ENCODE peak calls at places on chromosomes 6 and 20, in four cellular contexts. Q, B, L and V are unnamed samples.

GRCh38 chr6:83057705-83058321 is 7.8 kb downstream of the UBE3D start:
- DNase-seq in Q (peak; percentile 51), L (peak; percentile 64), B (peak; percentile 70), V (peak; percentile 22)

GRCh38 chr20:22703843-22704242 is 119.5 kb upstream of the FOXA2 start:
- DNase-seq in Q (no peak), L (no peak), B (no peak), V (no peak)

GRCh38 chr6:136526196-136526930 is 23.9 kb downstream of the MAP7 start:
- DNase-seq in L (peak; percentile 55), B (peak; percentile 77), Q (peak; percentile 56), V (peak; percentile 45)

GRCh38 chr6:154508573-154509375 is 1.7 kb downstream of the CNKSR3 start:
- DNase-seq in B (no peak), L (no peak), Q (no peak), V (no peak)

GRCh38 chr6:148857817-148858390 is 111.1 kb downstream of the UST start:
- DNase-seq in L (peak; percentile 42), Q (no peak), B (no peak), V (peak; percentile 73)

GRCh38 chr6:46204880-46205650 is 34.3 kb upstream of the ENPP5 start:
- DNase-seq in L (no peak), B (no peak), Q (no peak), V (no peak)

GRCh38 chr20:50957798-50958732 is at the start of gene DPM1:
- DNase-seq in B (peak; percentile 94), Q (peak; percentile 86), L (peak; percentile 28), V (peak; percentile 9)

GRCh38 chr20:43748274-43748673 is 21.5 kb upstream of the GTSF1L start:
- DNase-seq in B (no peak), L (peak; percentile 39), Q (no peak), V (no peak)

GRCh38 chr6:37162740-37163139 is 7.2 kb upstream of the PIM1 start:
- DNase-seq in Q (no peak), L (no peak), B (no peak), V (no peak)

GRCh38 chr6:36353411-36353915 is 16.8 kb upstream of the BNIP5 start:
- DNase-seq in Q (no peak), B (no peak), L (peak; percentile 52), V (no peak)

GRCh38 chr6:168541307-168541706 is 100.3 kb downstream of the SMOC2 start:
- DNase-seq in B (no peak), Q (no peak), L (peak; percentile 79), V (no peak)

GRCh38 chr6:100234625-100235024 is 230.1 kb downstream of the SIM1 start:
- DNase-seq in B (no peak), L (no peak), Q (no peak), V (no peak)

GRCh38 chr20:37295001-37295400 is 5.5 kb downstream of the MANBAL start:
- DNase-seq in B (no peak), L (peak; percentile 95), Q (no peak), V (peak; percentile 99)

GRCh38 chr6:137115653-137116052 is 57.8 kb downstream of the IL22RA2 start:
- DNase-seq in B (no peak), Q (no peak), L (no peak), V (no peak)

GRCh38 chr6:34315780-34316179 is 67.0 kb upstream of the SMIM29 start:
- DNase-seq in B (no peak), L (no peak), Q (no peak), V (no peak)

GRCh38 chr20:45044601-45045000 is 56.3 kb downstream of the KCNS1 start:
- DNase-seq in B (no peak), Q (no peak), L (no peak), V (no peak)

GRCh38 chr6:88573971-88574370 is 389.4 kb downstream of the RNGTT start:
- DNase-seq in Q (no peak), B (peak; percentile 80), L (no peak), V (no peak)

GRCh38 chr6:145704153-145704781 is 31.1 kb downstream of the EPM2A start:
- DNase-seq in Q (no peak), B (no peak), L (peak; percentile 55), V (peak; percentile 6)
- TF ChIP-seq CTCF in Q (peak; percentile 79), B (peak; percentile 65), L (peak; percentile 47), V (peak; percentile 93)

GRCh38 chr20:2207770-2208097 is 88.1 kb upstream of the TGM3 start:
- DNase-seq in L (no peak), B (no peak), Q (no peak), V (no peak)
- TF ChIP-seq CTCF in L (no peak), B (no peak), Q (no peak), V (peak; percentile 56)

DNA sequence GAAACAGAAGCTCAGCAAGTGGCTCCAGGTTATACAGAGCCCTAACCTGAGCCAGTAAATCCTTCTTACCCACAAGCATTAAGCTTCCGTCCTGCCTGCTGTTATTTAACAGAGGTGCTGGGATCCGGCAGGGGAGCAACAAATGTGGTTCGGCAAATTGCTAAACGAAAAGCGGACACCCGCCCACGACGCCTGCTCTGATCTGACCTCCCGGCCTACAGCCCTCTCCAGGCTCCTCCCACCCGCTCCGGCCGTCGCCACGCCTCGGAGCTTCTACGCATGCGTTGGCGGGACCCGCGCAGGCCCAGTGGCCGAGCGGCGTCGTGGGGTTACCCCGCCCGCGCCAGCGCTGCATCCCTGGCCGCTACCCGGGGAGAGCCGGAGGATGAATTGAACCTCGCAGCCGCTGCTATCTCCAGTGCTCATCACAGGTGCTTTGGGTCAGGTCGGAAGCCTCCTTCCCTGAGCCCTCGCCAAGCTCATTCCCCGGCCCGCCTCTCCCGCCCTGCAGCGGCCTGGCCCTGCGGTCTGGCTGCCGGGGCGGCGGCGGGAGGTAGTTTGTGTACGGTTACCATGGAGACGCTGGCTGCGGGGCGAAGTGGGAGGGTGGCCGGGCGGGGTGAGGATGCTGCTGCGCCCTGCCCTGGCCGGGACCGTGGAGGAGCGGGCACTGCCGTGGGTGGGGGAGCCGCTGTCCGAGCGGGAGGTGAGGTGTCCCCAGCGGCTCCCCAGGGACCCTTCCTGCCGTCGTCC is at the start of gene ARMC2:
- DNase-seq in B (peak; percentile 96), Q (peak; percentile 94), L (peak; percentile 83), V (peak; percentile 84)
- TF ChIP-seq CTCF in B (no peak), Q (no peak), L (no peak), V (no peak)

DNA sequence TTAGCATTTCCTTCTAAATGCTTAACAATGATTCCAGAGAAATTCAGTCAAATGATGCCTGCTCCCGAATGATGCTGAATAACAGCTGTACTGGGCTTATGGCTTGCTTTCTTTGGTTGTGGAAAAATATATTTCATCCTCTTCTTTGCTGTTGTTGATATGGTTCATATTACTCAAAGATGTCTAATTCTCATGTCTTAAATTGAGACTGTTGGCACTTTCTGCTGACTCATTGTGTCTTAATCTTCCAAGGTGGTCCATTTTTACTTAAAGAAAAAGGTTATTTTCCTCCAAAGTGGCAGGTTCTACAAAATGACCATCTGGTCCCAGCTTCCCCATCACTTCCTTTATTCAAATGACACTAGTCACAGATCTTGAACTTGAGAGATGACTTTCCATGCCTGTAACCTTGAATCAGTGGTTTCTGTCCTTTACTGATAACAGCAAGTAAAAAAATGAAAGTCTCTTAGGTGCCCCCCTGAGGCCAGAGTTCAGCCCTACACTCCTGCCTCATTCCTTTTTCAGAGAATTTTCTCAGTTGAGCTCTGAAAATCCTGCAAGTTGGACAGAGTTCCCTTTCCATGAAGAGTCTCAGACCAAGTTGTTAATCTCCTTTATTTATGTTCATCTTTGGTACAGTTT is 6.9 kb downstream of the SNAP25 start:
- DNase-seq in L (no peak), B (peak; percentile 39), Q (no peak), V (no peak)
- TF ChIP-seq CTCF in L (no peak), B (peak; percentile 63), Q (no peak), V (peak; percentile 27)

GRCh38 chr6:122400121-122400450 is 634 bp downstream of the HSF2 start:
- DNase-seq in L (peak; percentile 8), B (no peak), Q (no peak), V (peak; percentile 7)

GRCh38 chr6:122399055-122399347 is 451 bp upstream of the HSF2 start:
- DNase-seq in B (no peak), Q (no peak), L (no peak), V (no peak)

GRCh38 chr6:122400467-122401089 is 1.1 kb downstream of the HSF2 start:
- DNase-seq in L (peak; percentile 4), B (no peak), Q (no peak), V (no peak)

GRCh38 chr6:122401104-122401503 is 1.7 kb downstream of the HSF2 start:
- DNase-seq in B (no peak), L (no peak), Q (no peak), V (no peak)

DNA sequence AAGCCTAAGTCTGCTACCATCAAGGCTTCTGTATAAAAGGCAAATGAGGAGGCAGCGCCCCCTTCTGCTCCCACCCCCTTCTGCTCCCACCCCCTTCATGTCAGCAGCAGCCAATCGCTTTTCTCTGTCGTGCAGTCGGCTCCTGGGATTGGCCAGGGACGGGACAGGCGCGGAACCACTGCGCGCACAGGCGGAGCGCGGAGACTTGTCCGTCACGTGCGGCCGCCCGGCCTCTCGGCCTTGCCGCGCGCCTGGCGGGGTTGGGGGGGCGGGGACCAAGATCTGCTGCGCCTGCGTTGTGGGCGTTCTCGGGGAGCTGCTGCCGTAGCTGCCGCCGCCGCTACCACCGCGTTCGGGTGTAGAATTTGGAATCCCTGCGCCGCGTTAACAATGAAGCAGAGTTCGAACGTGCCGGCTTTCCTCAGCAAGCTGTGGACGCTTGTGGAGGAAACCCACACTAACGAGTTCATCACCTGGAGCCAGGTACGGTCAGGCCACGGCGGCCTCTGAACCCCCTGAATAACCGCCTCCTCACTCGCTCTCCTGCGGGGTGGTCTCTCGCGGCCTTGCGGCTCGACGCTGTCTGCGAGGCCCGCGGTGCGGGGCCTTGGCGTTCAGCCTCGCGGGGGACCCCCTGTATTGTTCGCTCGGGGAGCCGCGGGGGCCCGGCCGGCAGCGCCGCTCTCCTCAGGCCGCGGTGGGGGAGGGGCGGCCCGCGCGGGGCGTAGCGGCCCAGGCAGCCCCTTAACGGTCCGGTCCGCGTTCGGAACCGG is at the start of gene HSF2:
- DNase-seq in L (peak; percentile 97), B (peak; percentile 98), Q (peak; percentile 92), V (peak; percentile 99)
- TF ChIP-seq CTCF in L (peak; percentile 28), B (peak; percentile 49), Q (no peak), V (peak; percentile 73)

DNA sequence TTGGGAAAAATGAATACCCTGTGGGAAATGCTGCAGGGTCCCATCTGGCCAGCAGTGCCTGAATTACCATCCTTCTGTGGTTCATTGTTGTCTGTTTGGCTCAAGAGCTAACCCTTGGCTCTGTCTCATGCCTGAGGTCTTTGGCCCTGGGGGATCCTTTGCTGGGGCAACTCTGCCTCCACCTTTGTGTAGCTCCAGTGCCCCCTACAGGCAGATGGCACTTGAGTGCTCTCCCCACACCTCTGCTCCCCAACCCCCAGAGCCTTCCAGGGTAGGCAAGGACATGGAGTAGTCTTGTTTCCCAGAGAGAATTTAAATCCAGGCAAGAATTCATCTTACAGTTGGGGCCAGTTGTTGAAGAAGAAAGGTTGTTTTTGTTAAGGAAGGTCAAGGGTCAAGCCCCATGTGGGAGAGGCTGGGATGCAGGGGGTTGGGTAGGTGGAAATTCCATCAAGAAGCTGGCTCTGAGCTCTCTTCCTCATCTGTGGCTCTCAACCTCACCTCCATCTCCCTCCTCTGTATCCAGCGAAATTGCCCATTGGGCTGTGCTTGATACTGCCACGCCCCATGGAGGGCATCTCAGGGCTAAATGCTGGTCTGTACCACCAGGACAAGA is 44.2 kb downstream of the ZNF831 start:
- DNase-seq in B (peak; percentile 88), Q (no peak), L (no peak), V (peak; percentile 10)
- TF ChIP-seq CTCF in B (peak; percentile 74), Q (no peak), L (peak; percentile 27), V (peak; percentile 67)